ENCODE peak calls at places on chromosome 17, in seven cellular contexts. Y is K562, A is cardiac muscle cell, M is HCT116, G is transverse colon, N is ovary, H is upper lobe of right lung. T is an unnamed sample.

GRCh38 chr17:45013021-45013997 is 38.1 kb downstream of the DCAKD start:
- DNase-seq in Y (no peak), A (no peak), M (no peak), G (no peak), N (no peak), H (no peak), T (no peak)

GRCh38 chr17:66548158-66548557 is 245.7 kb downstream of the PRKCA start:
- DNase-seq in Y (no peak), A (no peak), M (no peak), G (no peak), N (no peak), H (no peak), T (no peak)

GRCh38 chr17:81976332-81977210 is 858 bp upstream of the ASPSCR1 start:
- DNase-seq in Y (peak; percentile 48), A (no peak), M (no peak), G (peak; percentile 49), N (peak; percentile 55), H (peak; percentile 86), T (peak; percentile 76)

GRCh38 chr17:44119062-44119461 is 4.4 kb downstream of the HDAC5 start:
- DNase-seq in Y (no peak), A (no peak), M (no peak), G (no peak), N (no peak), H (no peak), T (no peak)

GRCh38 chr17:17700251-17700969 is 19.2 kb downstream of the RAI1 start:
- DNase-seq in Y (no peak), A (peak; percentile 50), M (no peak), G (peak; percentile 52), N (no peak), H (no peak), T (no peak)

GRCh38 chr17:49456172-49456965 is 38.7 kb upstream of the NGFR start:
- DNase-seq in Y (no peak), A (no peak), M (no peak), G (no peak), N (no peak), H (no peak), T (no peak)

GRCh38 chr17:65183736-65184135 is 46.6 kb downstream of the RGS9 start:
- DNase-seq in Y (no peak), A (peak; percentile 40), M (no peak), G (no peak), N (no peak), H (no peak), T (no peak)

GRCh38 chr17:20987511-20987910 is 55.3 kb downstream of the USP22 start:
- DNase-seq in Y (no peak), A (no peak), M (no peak), G (no peak), N (no peak), H (no peak), T (no peak)

GRCh38 chr17:50087246-50087911 is 7.8 kb upstream of the PDK2 start:
- DNase-seq in Y (peak; percentile 82), A (peak; percentile 68), M (peak; percentile 57), G (peak; percentile 78), N (peak; percentile 84), H (peak; percentile 81), T (peak; percentile 77)

GRCh38 chr17:75475851-75476250 is 19.4 kb downstream of the TMEM94 start:
- DNase-seq in Y (no peak), A (peak; percentile 62), M (no peak), G (no peak), N (peak; percentile 59), H (no peak), T (no peak)

GRCh38 chr17:49964539-49965521 is 4.2 kb upstream of the DLX4 start:
- DNase-seq in Y (no peak), A (no peak), M (no peak), G (no peak), N (no peak), H (no peak), T (no peak)

GRCh38 chr17:62650587-62650986 is 23.1 kb downstream of the MRC2 start:
- DNase-seq in Y (no peak), A (no peak), M (no peak), G (no peak), N (no peak), H (peak; percentile 17), T (no peak)

GRCh38 chr17:17784599-17785264 is 52.1 kb downstream of the SREBF1 start:
- DNase-seq in Y (peak; percentile 35), A (no peak), M (no peak), G (no peak), N (no peak), H (no peak), T (no peak)

GRCh38 chr17:68731465-68731864 is 130.3 kb upstream of the FAM20A start:
- DNase-seq in Y (no peak), A (no peak), M (no peak), G (no peak), N (no peak), H (no peak), T (no peak)

GRCh38 chr17:35684046-35684802 is 47.2 kb upstream of the RASL10B start:
- DNase-seq in Y (no peak), A (no peak), M (no peak), G (no peak), N (no peak), H (no peak), T (no peak)

GRCh38 chr17:79216391-79216790 is 141.8 kb downstream of the ENGASE start:
- DNase-seq in Y (no peak), A (no peak), M (no peak), G (no peak), N (no peak), H (no peak), T (no peak)
- H3K27me3 ChIP-seq in Y (peaks cover 76% of the 10 kb centered on the region), A (peaks cover 5% of the 10 kb centered on the region), M (peaks cover 39% of the 10 kb centered on the region), G (peaks cover 68% of the 10 kb centered on the region), N (no peaks in the 10 kb centered on the region), H (peaks cover 86% of the 10 kb centered on the region), T (peaks cover 19% of the 10 kb centered on the region)

DNA sequence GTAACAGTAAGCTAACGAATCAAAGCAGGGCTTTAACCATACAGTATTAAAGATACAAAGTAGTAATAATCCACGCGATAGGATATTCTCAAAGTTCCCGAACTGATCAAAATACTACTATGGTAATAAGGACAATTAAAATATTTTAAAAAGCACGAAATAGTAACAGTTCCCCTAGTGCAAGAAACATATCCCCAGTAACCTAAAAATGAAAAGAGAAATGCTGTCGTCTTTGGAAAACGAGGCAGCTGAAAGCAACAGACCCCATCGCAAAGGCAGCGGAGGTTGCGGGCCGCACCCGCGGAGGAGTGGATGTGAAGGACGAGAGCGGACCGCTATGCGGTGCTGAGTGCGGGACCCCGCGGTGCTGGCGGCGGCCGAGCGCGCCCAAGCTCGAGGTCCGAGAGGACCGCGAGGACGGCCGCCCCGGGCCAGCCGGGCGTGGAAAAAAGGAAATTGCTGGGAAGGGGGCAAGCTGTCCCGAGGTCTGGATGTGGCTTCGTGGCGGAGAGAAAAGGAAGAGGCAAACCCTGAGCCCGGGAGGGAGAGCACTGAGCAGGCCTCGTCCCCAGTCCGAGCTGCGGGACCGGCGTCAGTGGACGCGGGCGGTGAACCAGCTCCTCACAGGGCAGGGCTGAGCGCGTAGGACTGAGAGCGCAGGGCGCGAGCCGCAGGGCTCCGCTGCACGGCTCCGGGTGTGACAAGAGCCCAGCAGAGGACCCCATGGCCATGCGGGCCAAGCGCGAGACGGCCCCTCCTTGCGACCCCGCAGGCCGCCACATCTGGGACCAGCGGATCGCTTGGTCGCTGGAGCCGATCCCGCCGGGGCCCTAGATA is 2.1 kb downstream of the TBX4 start:
- DNase-seq in Y (no peak), A (peak; percentile 53), M (no peak), G (no peak), N (no peak), H (no peak), T (no peak)
- H3K27me3 ChIP-seq in Y (peaks cover 74% of the 10 kb centered on the region), A (peaks cover 100% of the 10 kb centered on the region), M (no peaks in the 10 kb centered on the region), G (peaks cover 99% of the 10 kb centered on the region), N (no peaks in the 10 kb centered on the region), H (peaks cover 94% of the 10 kb centered on the region), T (peaks cover 11% of the 10 kb centered on the region)

DNA sequence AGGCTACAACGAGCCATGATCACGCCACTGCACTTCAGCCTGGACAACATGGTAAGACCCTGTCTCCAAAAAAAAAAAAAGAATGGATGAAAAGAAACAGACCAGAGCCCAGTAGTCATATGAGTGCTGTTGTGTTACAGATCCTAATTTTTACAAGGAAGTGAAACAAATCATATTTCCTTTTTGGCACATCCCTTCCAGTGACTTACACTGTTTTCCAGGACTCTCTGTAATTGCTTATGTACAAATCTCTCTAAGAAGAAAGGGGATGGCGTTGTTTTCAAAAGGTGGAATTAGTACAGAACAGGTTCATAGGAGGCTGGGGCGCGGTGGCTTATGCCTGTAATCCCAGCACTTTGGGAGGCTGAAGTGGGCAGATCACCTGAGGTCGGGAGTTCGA is 19.8 kb upstream of the ZNF594 start:
- DNase-seq in Y (no peak), A (no peak), M (no peak), G (no peak), N (no peak), H (no peak), T (no peak)
- H3K27me3 ChIP-seq in Y (peaks cover 29% of the 10 kb centered on the region), A (no peaks in the 10 kb centered on the region), M (no peaks in the 10 kb centered on the region), G (no peaks in the 10 kb centered on the region), N (no peaks in the 10 kb centered on the region), H (no peaks in the 10 kb centered on the region), T (no peaks in the 10 kb centered on the region)

GRCh38 chr17:7444682-7445010 is 215 bp upstream of the CHRNB1 start:
- DNase-seq in Y (no peak), A (no peak), M (no peak), G (no peak), N (no peak), H (no peak), T (no peak)

GRCh38 chr17:7443499-7444485 is 1.1 kb upstream of the CHRNB1 start:
- DNase-seq in Y (no peak), A (no peak), M (no peak), G (no peak), N (no peak), H (no peak), T (no peak)

GRCh38 chr17:7442142-7442541 is 2.7 kb upstream of the CHRNB1 start:
- DNase-seq in Y (no peak), A (no peak), M (no peak), G (no peak), N (no peak), H (no peak), T (no peak)

GRCh38 chr17:7446669-7447068 is 1.8 kb downstream of the CHRNB1 start:
- DNase-seq in Y (no peak), A (no peak), M (no peak), G (no peak), N (no peak), H (no peak), T (no peak)

GRCh38 chr17:7445011-7445927 is at the start of gene CHRNB1:
- DNase-seq in Y (peak; percentile 90), A (peak; percentile 93), M (peak; percentile 52), G (peak; percentile 91), N (peak; percentile 57), H (peak; percentile 91), T (no peak)
- H3K27me3 ChIP-seq in Y (no peaks in the 10 kb centered on the region), A (no peaks in the 10 kb centered on the region), M (no peaks in the 10 kb centered on the region), G (peaks cover 61% of the 10 kb centered on the region), N (no peaks in the 10 kb centered on the region), H (peaks cover 32% of the 10 kb centered on the region), T (no peaks in the 10 kb centered on the region)

GRCh38 chr17:72119963-72120877 is 600 bp upstream of the SOX9 start:
- DNase-seq in Y (no peak), A (peak; percentile 66), M (peak; percentile 64), G (peak; percentile 53), N (no peak), H (peak; percentile 72), T (peak; percentile 79)
- H3K27me3 ChIP-seq in Y (peaks cover 22% of the 10 kb centered on the region), A (peaks cover 79% of the 10 kb centered on the region), M (no peaks in the 10 kb centered on the region), G (peaks cover 90% of the 10 kb centered on the region), N (no peaks in the 10 kb centered on the region), H (peaks cover 83% of the 10 kb centered on the region), T (no peaks in the 10 kb centered on the region)

T was measured in RWPE2.